ENCODE peak calls at places on chromosomes 12 and 14, in eight cellular contexts. L is AG10803, N is dorsolateral prefrontal cortex, M is GM23338, I is cardiac muscle cell, S is Peyer's patch, V is sigmoid colon, E is choroid plexus epithelial cell. X is an unnamed sample.

GRCh38 chr12:54127538-54128259 is 61.1 kb downstream of the SMUG1 start:
- DNase-seq in L (no peak), N (no peak), M (no peak), I (no peak), S (no peak), V (no peak), E (no peak), X (no peak)

GRCh38 chr12:121167232-121167820 is 34.6 kb downstream of the P2RX7 start:
- DNase-seq in L (peak), N (no peak), M (peak), I (peak), S (no peak), V (no peak), E (peak), X (peak)

GRCh38 chr14:51644215-51644969 is 7.3 kb upstream of the FRMD6 start:
- DNase-seq in L (peak), N (no peak), M (no peak), I (no peak), S (no peak), V (no peak), E (no peak), X (no peak)

GRCh38 chr14:71143391-71144290 is 236.4 kb downstream of the PCNX1 start:
- DNase-seq in L (peak), N (no peak), M (no peak), I (peak), S (peak), V (no peak), E (peak), X (peak)

GRCh38 chr14:103016071-103016470 is 41.3 kb downstream of the CDC42BPB start:
- DNase-seq in L (no peak), N (no peak), M (no peak), I (no peak), S (peak), V (no peak), E (no peak), X (no peak)

GRCh38 chr12:32322354-32322753 is 77.0 kb upstream of the FGD4 start:
- DNase-seq in L (no peak), N (no peak), M (no peak), I (no peak), S (no peak), V (no peak), E (no peak), X (no peak)

GRCh38 chr12:130031571-130032189 is 127.9 kb upstream of the TMEM132D start:
- DNase-seq in L (peak), N (peak), M (peak), I (peak), S (peak), V (no peak), E (peak), X (peak)

GRCh38 chr12:52005903-52006703 is 643 bp upstream of the TAMALIN start:
- DNase-seq in L (no peak), N (peak), M (peak), I (peak), S (peak), V (peak), E (no peak), X (no peak)

GRCh38 chr12:113395119-113395518 is 8.6 kb downstream of the SDS start:
- DNase-seq in L (no peak), N (no peak), M (no peak), I (no peak), S (no peak), V (no peak), E (no peak), X (no peak)

GRCh38 chr14:84708865-84709264 is 821.1 kb upstream of the FLRT2 start:
- DNase-seq in L (no peak), N (no peak), M (no peak), I (no peak), S (no peak), V (no peak), E (no peak), X (no peak)

GRCh38 chr12:92735131-92735721 is 32.4 kb downstream of the PLEKHG7 start:
- DNase-seq in L (peak), N (no peak), M (peak), I (peak), S (no peak), V (no peak), E (peak), X (peak)

GRCh38 chr14:26775765-26776577 is 178.1 kb upstream of the NOVA1 start:
- DNase-seq in L (peak), N (no peak), M (no peak), I (peak), S (no peak), V (no peak), E (peak), X (peak)

GRCh38 chr12:52965337-52965731 is 16.4 kb downstream of the KRT18 start:
- DNase-seq in L (no peak), N (no peak), M (peak), I (peak), S (peak), V (no peak), E (no peak), X (no peak)

GRCh38 chr14:51468523-51468922 is 183.2 kb upstream of the FRMD6 start:
- DNase-seq in L (no peak), N (no peak), M (no peak), I (no peak), S (no peak), V (no peak), E (no peak), X (no peak)

GRCh38 chr12:18443768-18444437 is 182.6 kb downstream of the PIK3C2G start:
- DNase-seq in L (peak), N (no peak), M (no peak), I (no peak), S (no peak), V (no peak), E (peak), X (peak)

GRCh38 chr12:87160848-87161601 is 868.2 kb downstream of the C12orf50 start:
- DNase-seq in L (no peak), N (no peak), M (no peak), I (no peak), S (no peak), V (no peak), E (no peak), X (no peak)

GRCh38 chr14:65281991-65282908 is 130.3 kb upstream of the FUT8 start:
- DNase-seq in L (peak), N (peak), M (peak), I (peak), S (no peak), V (no peak), E (peak), X (peak)
- H3K4me3 ChIP-seq in L (peak), N (peak), M (peak), I (no peak), S (peak), V (no peak), E (peak), X (no peak)

GRCh38 chr14:54680636-54681035 is 113.7 kb downstream of the SAMD4A start:
- DNase-seq in L (peak), N (no peak), M (no peak), I (no peak), S (no peak), V (no peak), E (peak), X (peak)
- TF ChIP-seq CTCF in L (no peak), N (no peak), M (no peak), I (no peak), S (no peak), V (no peak), E (no peak), X (no peak)

GRCh38 chr14:77181124-77181602 is 435 bp upstream of the TMEM63C start:
- DNase-seq in L (no peak), N (no peak), M (no peak), I (no peak), S (no peak), V (no peak), E (no peak), X (no peak)
- H3K4me3 ChIP-seq in L (no peak), N (peak), M (peak), I (peak), S (peak), V (no peak), E (no peak), X (no peak)

DNA sequence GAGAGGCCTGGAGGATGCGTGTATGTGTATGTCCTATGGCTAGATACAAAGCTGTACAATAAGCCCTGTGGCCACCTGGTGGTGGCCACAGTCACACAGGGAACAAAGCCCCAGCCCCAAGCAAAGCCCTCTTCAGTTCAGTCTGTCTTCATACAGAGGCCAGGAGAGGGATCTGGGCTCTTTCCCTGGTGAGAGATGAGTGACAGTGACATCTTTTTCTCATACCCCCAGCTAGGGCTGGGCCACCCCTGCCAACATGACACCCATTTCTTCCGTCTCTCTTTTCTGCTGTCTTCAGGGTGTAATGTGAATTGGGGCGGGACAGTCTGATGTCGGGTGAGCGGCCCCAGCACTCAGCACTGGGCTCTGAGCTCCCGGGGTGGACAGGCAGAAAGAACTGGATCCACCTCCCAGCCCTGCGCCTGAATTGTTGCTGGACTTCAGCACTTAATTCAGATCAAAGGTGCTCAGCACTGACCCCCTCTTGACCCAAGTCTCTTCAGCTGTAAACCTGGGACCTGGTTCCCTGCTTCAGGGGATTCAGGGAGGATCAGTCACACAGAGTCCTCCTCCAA is 59.8 kb downstream of the SERPINA3 start:
- DNase-seq in L (no peak), N (no peak), M (no peak), I (no peak), S (no peak), V (peak), E (no peak), X (no peak)
- TF ChIP-seq CTCF in L (no peak), N (no peak), M (no peak), I (peak), S (no peak), V (no peak), E (no peak), X (no peak)

DNA sequence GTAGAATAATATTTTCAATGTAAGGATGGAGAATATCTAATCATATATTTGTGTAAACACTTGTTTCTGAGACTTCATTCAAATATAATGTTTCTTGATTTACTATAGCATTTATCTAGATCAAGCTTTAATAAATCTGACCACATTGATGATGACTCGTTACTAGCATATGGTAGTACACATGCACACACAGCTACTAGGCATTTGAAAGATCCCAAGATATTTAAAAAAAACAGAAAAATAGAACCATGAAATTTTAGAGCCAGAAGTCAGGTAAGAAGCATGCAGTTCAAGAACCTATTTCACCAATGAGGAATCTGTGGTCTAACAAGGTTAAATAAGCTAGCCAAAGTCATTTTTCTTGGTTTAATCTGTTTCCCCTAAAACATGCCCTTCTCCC is 32.0 kb downstream of the DCP1B start:
- DNase-seq in L (peak), N (no peak), M (no peak), I (peak), S (no peak), V (no peak), E (peak), X (peak)
- H3K4me3 ChIP-seq in L (no peak), N (peak), M (no peak), I (peak), S (no peak), V (no peak), E (no peak), X (no peak)

GRCh38 chr14:93736378-93737014 is 51.8 kb downstream of the PRIMA1 start:
- DNase-seq in L (no peak), N (no peak), M (peak), I (no peak), S (no peak), V (no peak), E (no peak), X (no peak)
- TF ChIP-seq CTCF in L (peak), N (peak), M (peak), I (no peak), S (no peak), V (peak), E (no peak), X (no peak)

X was measured in fibroblast of pulmonary artery.